ENCODE peak calls at places on chromosomes 11 and 22, in ten cellular contexts. L is tibial artery; F is CD8-positive, alpha-beta T cell; Y is brain microvascular endothelial cell; N is thoracic aorta; S is cardiac muscle cell; V is naive thymus-derived CD4-positive, alpha-beta T cell; D is heart right ventricle; A is kidney epithelial cell; P is RWPE2. E is an unnamed sample. For H3K36me3, the result is how much of the 10 kb centered on the place peaks cover.

GRCh38 chr11:43222215-43222614 is 89.6 kb upstream of the API5 start:
- DNase-seq in L (no peak), F (no peak), Y (no peak), N (no peak), S (no peak), V (no peak), D (no peak), A (no peak), P (no peak), E (no peak)

GRCh38 chr11:110075087-110075821 is 17.9 kb upstream of the ZC3H12C start:
- DNase-seq in L (no peak), F (no peak), Y (no peak), N (no peak), S (peak), V (no peak), D (no peak), A (no peak), P (no peak), E (no peak)

GRCh38 chr11:44619931-44620725 is 54.7 kb downstream of the CD82 start:
- DNase-seq in L (peak), F (no peak), Y (no peak), N (peak), S (no peak), V (no peak), D (no peak), A (no peak), P (peak), E (no peak)

GRCh38 chr11:78420796-78421209 is 3.2 kb upstream of the GAB2 start:
- DNase-seq in L (peak), F (no peak), Y (peak), N (peak), S (peak), V (no peak), D (peak), A (peak), P (no peak), E (no peak)

GRCh38 chr22:34414467-34415440 is 494.5 kb upstream of the LARGE1 start:
- DNase-seq in L (no peak), F (no peak), Y (no peak), N (no peak), S (peak), V (no peak), D (no peak), A (peak), P (no peak), E (peak)

GRCh38 chr11:7892059-7892699 is 38.9 kb downstream of the OR10A6 start:
- DNase-seq in L (no peak), F (no peak), Y (peak), N (no peak), S (peak), V (no peak), D (no peak), A (no peak), P (no peak), E (no peak)

GRCh38 chr11:57899378-57899777 is 124.3 kb upstream of the OR9Q1 start:
- DNase-seq in L (no peak), F (no peak), Y (no peak), N (no peak), S (no peak), V (no peak), D (no peak), A (no peak), P (no peak), E (no peak)

GRCh38 chr11:73236879-73237278 is 18.8 kb downstream of the P2RY2 start:
- DNase-seq in L (peak), F (no peak), Y (no peak), N (no peak), S (peak), V (no peak), D (peak), A (no peak), P (peak), E (no peak)

GRCh38 chr11:67032830-67033555 is 10.1 kb downstream of the SYT12 start:
- DNase-seq in L (peak), F (no peak), Y (peak), N (peak), S (peak), V (no peak), D (no peak), A (peak), P (no peak), E (no peak)

GRCh38 chr11:7577883-7578242 is 64.1 kb downstream of the PPFIBP2 start:
- DNase-seq in L (no peak), F (no peak), Y (peak), N (no peak), S (peak), V (peak), D (no peak), A (no peak), P (no peak), E (no peak)

GRCh38 chr11:47464479-47464878 is 15.5 kb upstream of the RAPSN start:
- DNase-seq in L (peak), F (no peak), Y (peak), N (no peak), S (no peak), V (no peak), D (no peak), A (no peak), P (no peak), E (no peak)

GRCh38 chr11:27431808-27432207 is 40.8 kb downstream of the LGR4 start:
- DNase-seq in L (no peak), F (no peak), Y (no peak), N (no peak), S (no peak), V (no peak), D (no peak), A (no peak), P (no peak), E (no peak)

GRCh38 chr11:70108250-70108649 is 30.1 kb downstream of the ANO1 start:
- DNase-seq in L (no peak), F (no peak), Y (peak), N (no peak), S (peak), V (no peak), D (peak), A (no peak), P (no peak), E (no peak)

GRCh38 chr11:104164028-104164520 is at the start of gene PDGFD:
- DNase-seq in L (peak), F (peak), Y (peak), N (peak), S (peak), V (peak), D (peak), A (peak), P (peak), E (no peak)

GRCh38 chr11:97722065-97722464 is 1298.7 kb upstream of the CNTN5 start:
- DNase-seq in L (no peak), F (no peak), Y (peak), N (no peak), S (peak), V (no peak), D (no peak), A (peak), P (peak), E (no peak)

GRCh38 chr22:28021116-28021997 is 102.3 kb upstream of the PITPNB start:
- DNase-seq in L (peak), F (no peak), Y (no peak), N (no peak), S (no peak), V (no peak), D (no peak), A (no peak), P (no peak), E (no peak)

GRCh38 chr11:85318573-85318972 is 308.6 kb downstream of the DLG2 start:
- DNase-seq in L (no peak), F (no peak), Y (no peak), N (no peak), S (no peak), V (no peak), D (no peak), A (no peak), P (no peak), E (no peak)

GRCh38 chr22:10780281-10780680 is 4747.7 kb upstream of the OR11H1 start:
- DNase-seq in L (no peak), F (no peak), Y (no peak), N (no peak), S (no peak), V (no peak), D (no peak), A (no peak), P (no peak), E (no peak)

GRCh38 chr11:5550440-5551095 is 2.2 kb upstream of the OR52H1 start:
- DNase-seq in L (no peak), F (no peak), Y (peak), N (no peak), S (peak), V (no peak), D (no peak), A (peak), P (no peak), E (peak)

GRCh38 chr11:66407651-66408050 is 13.2 kb upstream of the NPAS4 start:
- DNase-seq in L (no peak), F (no peak), Y (no peak), N (no peak), S (no peak), V (no peak), D (no peak), A (no peak), P (no peak), E (no peak)

GRCh38 chr11:47083913-47084312 is 92.8 kb downstream of the ARFGAP2 start:
- DNase-seq in L (no peak), F (no peak), Y (no peak), N (no peak), S (peak), V (no peak), D (no peak), A (no peak), P (no peak), E (no peak)

GRCh38 chr22:42688241-42688913 is 32.3 kb downstream of the A4GALT start:
- DNase-seq in L (peak), F (no peak), Y (peak), N (peak), S (peak), V (no peak), D (peak), A (peak), P (peak), E (no peak)

GRCh38 chr22:26606611-26607010 is 11.2 kb downstream of the CRYBB1 start:
- DNase-seq in L (no peak), F (no peak), Y (peak), N (no peak), S (peak), V (no peak), D (no peak), A (no peak), P (no peak), E (no peak)

GRCh38 chr11:74844865-74845264 is 96.2 kb downstream of the RNF169 start:
- DNase-seq in L (no peak), F (no peak), Y (no peak), N (no peak), S (no peak), V (no peak), D (no peak), A (no peak), P (no peak), E (no peak)

DNA sequence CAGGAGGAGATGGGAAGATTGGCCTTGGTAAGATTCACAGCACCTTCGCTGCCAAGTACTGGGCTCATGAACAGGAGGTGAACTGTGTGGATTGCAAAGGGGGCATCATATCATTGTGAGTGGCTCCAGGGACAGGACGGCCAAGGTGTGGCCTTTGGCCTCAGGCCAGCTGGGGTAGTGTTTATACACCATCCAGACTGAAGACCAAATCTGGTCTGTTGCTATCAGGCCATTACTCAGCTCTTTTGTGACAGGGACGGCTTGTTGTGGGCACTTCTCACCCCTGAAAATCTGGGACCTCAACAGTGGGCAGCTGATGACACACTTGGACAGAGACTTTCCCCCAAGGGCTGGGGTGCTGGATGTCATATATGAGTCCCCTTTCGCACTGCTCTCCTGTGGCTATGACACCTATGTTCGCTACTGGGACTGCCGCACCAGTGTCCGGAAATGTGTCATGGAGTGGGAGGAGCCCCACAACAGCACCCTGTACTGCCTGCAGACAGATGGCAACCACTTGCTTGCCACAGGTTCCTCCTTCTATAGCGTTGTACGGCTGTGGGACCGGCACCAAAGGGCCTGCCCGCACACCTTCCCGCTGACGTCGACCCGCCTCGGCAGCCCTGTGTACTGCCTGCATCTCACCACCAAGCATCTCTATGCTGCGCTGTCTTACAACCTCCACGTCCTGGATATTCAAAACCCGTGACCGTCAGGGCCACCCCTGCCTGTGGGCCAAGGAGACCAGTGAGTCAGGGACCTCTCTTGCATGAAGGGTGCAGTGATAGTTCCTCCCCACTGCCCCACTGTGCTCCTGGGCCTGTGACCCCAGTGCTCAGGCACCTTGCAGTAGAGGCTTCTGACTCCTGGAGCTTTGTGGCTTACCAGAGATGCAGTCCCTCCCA is 83.6 kb downstream of the BCR start:
- DNase-seq in L (no peak), F (peak), Y (no peak), N (no peak), S (no peak), V (peak), D (no peak), A (no peak), P (no peak), E (no peak)
- H3K36me3 ChIP-seq in L (half or more), F (under half), Y (half or more), N (under half), S (under half), V (under half), D (under half), A (under half), P (half or more), E (under half)

DNA sequence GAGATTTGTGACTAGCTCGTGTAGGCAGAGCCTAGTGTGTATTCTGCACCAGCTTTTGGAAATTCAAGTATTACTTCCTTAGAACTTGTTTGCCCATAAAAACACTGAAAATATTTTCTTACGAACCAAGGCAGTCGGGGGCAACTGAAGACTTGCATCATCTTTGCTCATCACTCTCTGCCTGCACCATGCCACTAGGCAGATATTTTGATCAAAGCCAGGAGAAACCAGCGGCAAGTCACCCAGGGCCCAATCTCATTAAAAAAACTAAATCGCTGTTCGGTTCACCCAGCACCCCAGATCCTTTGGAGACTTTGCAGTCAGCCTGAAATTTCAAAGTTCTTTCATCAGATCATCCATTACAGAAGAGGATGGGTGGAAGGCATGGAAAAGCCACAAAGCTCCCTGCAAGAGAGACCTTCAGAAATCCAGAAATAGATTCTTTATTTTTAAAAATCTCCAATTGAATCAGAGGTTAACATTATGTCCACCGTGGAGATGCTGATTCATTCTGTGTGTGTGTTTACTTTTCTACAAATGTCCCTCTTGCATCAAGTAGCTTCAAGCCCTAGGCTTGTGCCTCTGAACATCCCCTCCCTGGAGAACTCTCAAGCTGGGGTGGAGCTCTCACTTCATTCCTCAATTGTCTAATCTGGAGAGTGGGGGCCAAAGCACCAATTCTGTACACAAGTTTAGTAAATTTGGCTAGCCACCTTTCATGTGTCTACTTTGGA is 78.4 kb downstream of the ETS1 start:
- DNase-seq in L (no peak), F (no peak), Y (peak), N (no peak), S (no peak), V (peak), D (no peak), A (no peak), P (no peak), E (no peak)
- H3K36me3 ChIP-seq in L (under half), F (under half), Y (under half), N (under half), S (under half), V (under half), D (under half), A (under half), P (half or more), E (under half)

GRCh38 chr22:46671824-46672432 is 51.7 kb downstream of the GRAMD4 start:
- DNase-seq in L (no peak), F (no peak), Y (no peak), N (no peak), S (no peak), V (no peak), D (no peak), A (no peak), P (no peak), E (no peak)

GRCh38 chr22:46674367-46674781 is 54.2 kb downstream of the GRAMD4 start:
- DNase-seq in L (peak), F (peak), Y (no peak), N (no peak), S (no peak), V (peak), D (peak), A (no peak), P (no peak), E (no peak)

GRCh38 chr22:46673677-46674236 is 53.6 kb downstream of the GRAMD4 start:
- DNase-seq in L (no peak), F (no peak), Y (no peak), N (no peak), S (no peak), V (no peak), D (no peak), A (no peak), P (no peak), E (no peak)

GRCh38 chr22:46672731-46673130 is 52.5 kb downstream of the GRAMD4 start:
- DNase-seq in L (no peak), F (no peak), Y (no peak), N (no peak), S (no peak), V (no peak), D (no peak), A (no peak), P (no peak), E (no peak)

GRCh38 chr22:46673205-46673604 is 53.0 kb downstream of the GRAMD4 start:
- DNase-seq in L (no peak), F (no peak), Y (no peak), N (no peak), S (no peak), V (no peak), D (no peak), A (no peak), P (no peak), E (no peak)
- H3K36me3 ChIP-seq in L (under half), F (under half), Y (under half), N (under half), S (under half), V (under half), D (under half), A (under half), P (under half), E (under half)

GRCh38 chr11:71461696-71462095 is 8.7 kb downstream of the NADSYN1 start:
- DNase-seq in L (no peak), F (no peak), Y (no peak), N (no peak), S (no peak), V (no peak), D (no peak), A (no peak), P (peak), E (no peak)
- H3K36me3 ChIP-seq in L (half or more), F (under half), Y (under half), N (half or more), S (under half), V (under half), D (under half), A (under half), P (under half), E (under half)

DNA sequence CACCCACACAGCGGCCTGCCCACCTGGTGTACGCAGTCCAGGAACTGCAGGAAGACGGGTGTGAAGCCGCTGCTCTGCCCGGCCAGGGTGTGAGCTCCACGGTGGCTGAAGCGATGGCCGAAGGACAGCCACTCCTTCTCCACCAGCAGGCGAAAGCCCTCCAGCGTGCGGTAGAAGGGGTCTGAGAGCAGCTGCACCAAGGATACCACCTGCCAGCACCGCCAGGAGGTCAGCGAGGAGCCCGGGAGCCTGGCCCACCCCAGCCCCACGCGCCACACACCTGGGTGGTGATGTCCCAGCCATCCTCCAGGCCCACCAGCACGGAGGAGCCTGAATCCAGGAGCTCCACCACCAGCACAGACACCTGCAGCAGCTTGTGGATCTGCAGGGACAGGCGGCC is 19.6 kb downstream of the SBF1 start:
- DNase-seq in L (no peak), F (no peak), Y (no peak), N (no peak), S (no peak), V (no peak), D (no peak), A (no peak), P (no peak), E (no peak)
- H3K36me3 ChIP-seq in L (half or more), F (under half), Y (half or more), N (half or more), S (under half), V (under half), D (under half), A (under half), P (under half), E (under half)

DNA sequence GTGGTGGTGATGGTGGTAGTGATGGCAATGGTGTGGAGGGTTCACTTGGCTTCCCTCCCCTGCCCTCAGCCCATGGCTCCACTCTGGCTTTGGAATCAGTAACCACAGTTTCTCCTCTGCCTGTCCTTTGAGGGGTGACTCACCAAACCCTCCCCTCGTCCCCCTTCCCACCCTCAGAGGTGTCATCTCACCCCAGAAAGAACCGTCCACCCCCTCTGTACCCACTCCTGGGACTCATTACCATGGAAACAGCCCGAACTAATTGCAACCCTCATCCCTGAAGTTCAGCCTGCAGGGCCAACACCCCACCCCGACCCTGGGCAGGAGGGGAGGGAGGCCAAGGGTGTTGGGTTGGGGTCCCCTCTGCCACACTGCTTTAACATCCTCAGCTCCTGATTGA is 26.6 kb downstream of the PHLDB1 start:
- DNase-seq in L (no peak), F (no peak), Y (no peak), N (no peak), S (no peak), V (no peak), D (no peak), A (no peak), P (no peak), E (no peak)
- H3K36me3 ChIP-seq in L (half or more), F (under half), Y (half or more), N (under half), S (under half), V (under half), D (under half), A (under half), P (half or more), E (under half)

DNA sequence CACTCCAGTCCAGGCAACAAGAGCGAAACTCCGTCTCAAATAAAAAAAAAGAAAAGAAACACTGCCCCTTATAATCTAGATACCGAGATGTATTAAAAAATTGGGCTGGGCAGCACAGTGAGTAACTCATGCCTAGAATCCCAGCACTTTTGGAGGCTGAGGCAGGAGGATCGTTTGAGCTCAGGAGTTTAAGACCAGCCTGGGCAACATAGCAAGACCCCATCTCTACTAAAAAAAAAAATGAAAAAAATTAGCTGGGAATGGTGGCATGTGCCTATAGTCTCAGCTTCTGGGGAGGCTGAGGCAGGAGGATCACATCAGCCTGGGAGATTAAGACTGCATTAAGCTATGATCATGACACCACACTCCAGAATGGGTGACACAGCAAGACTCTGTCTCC is 24.9 kb downstream of the DDX6 start:
- DNase-seq in L (no peak), F (no peak), Y (no peak), N (no peak), S (no peak), V (no peak), D (no peak), A (no peak), P (no peak), E (no peak)
- H3K36me3 ChIP-seq in L (half or more), F (half or more), Y (half or more), N (under half), S (under half), V (under half), D (under half), A (under half), P (half or more), E (under half)

E was measured in keratinocyte.